ENCODE peak calls at places on chromosomes 7 and 10, in four cellular contexts. V, B, X and E are unnamed samples.
A peak's percentile ranks its signal among the peaks of the same experiment; 100 is the strongest.

GRCh38 chr10:3389093-3389492 is 216.5 kb upstream of the PITRM1 start:
- DNase-seq in V (no peak), B (no peak), X (no peak), E (no peak)

GRCh38 chr7:30699706-30700495 is 17.6 kb upstream of the CRHR2 start:
- DNase-seq in V (no peak), B (no peak), X (no peak), E (no peak)

GRCh38 chr7:117896339-117896738 is 23.1 kb upstream of the CTTNBP2 start:
- DNase-seq in V (no peak), B (no peak), X (no peak), E (no peak)

GRCh38 chr7:151452680-151453325 is 12.9 kb upstream of the CRYGN start:
- DNase-seq in V (no peak), B (no peak), X (no peak), E (no peak)

GRCh38 chr10:70573599-70574506 is 28.7 kb downstream of the PRF1 start:
- DNase-seq in V (no peak), B (no peak), X (no peak), E (no peak)

GRCh38 chr7:132580717-132581285 is 4.5 kb upstream of the PLXNA4 start:
- DNase-seq in V (peak; percentile 72), B (peak; percentile 79), X (peak; percentile 79), E (peak; percentile 78)

GRCh38 chr7:76512941-76513816 is 2.8 kb downstream of the UPK3B start:
- DNase-seq in V (peak; percentile 22), B (no peak), X (no peak), E (peak; percentile 16)

GRCh38 chr10:91941426-91941825 is 17.9 kb downstream of the BTAF1 start:
- DNase-seq in V (no peak), B (no peak), X (peak; percentile 2), E (no peak)

GRCh38 chr7:129773871-129774270 is 162.4 kb downstream of the NRF1 start:
- DNase-seq in V (no peak), B (no peak), X (no peak), E (no peak)

GRCh38 chr10:8539056-8539455 is 484.6 kb downstream of the GATA3 start:
- DNase-seq in V (no peak), B (no peak), X (no peak), E (no peak)

GRCh38 chr7:130628901-130629300 is 39.6 kb downstream of the COPG2 start:
- DNase-seq in V (no peak), B (no peak), X (no peak), E (no peak)

GRCh38 chr10:74049995-74050394 is 52.1 kb downstream of the VCL start:
- DNase-seq in V (no peak), B (no peak), X (peak; percentile 36), E (no peak)

GRCh38 chr10:53325073-53325472 is 552.5 kb upstream of the MBL2 start:
- DNase-seq in V (no peak), B (no peak), X (no peak), E (peak; percentile 41)

GRCh38 chr10:65911431-65911830 is 1014.4 kb upstream of the LRRTM3 start:
- DNase-seq in V (no peak), B (no peak), X (no peak), E (no peak)

GRCh38 chr10:86969421-86970041 is 1.2 kb downstream of the ADIRF start:
- DNase-seq in V (no peak), B (no peak), X (peak; percentile 37), E (peak; percentile 79)

GRCh38 chr7:66267249-66267648 is 62.1 kb downstream of the TPST1 start:
- DNase-seq in V (no peak), B (no peak), X (peak; percentile 97), E (peak; percentile 74)

GRCh38 chr10:61487506-61487905 is 34.3 kb upstream of the TMEM26 start:
- DNase-seq in V (no peak), B (no peak), X (peak; percentile 79), E (no peak)

GRCh38 chr10:71567006-71567405 is 152.6 kb downstream of the C10orf105 start:
- DNase-seq in V (no peak), B (no peak), X (no peak), E (no peak)

GRCh38 chr7:113486548-113486947 is 368.2 kb upstream of the SMIM30 start:
- DNase-seq in V (no peak), B (no peak), X (no peak), E (no peak)

GRCh38 chr10:4834896-4835405 is 8.9 kb downstream of the AKR1E2 start:
- DNase-seq in V (no peak), B (no peak), X (no peak), E (no peak)

GRCh38 chr10:3554121-3554522 is 230.9 kb downstream of the KLF6 start:
- DNase-seq in V (no peak), B (no peak), X (no peak), E (no peak)

GRCh38 chr7:152133804-152134203 is 108.3 kb downstream of the GALNT11 start:
- DNase-seq in V (no peak), B (no peak), X (no peak), E (no peak)

GRCh38 chr7:110544199-110544598 is 546.7 kb upstream of the LRRN3 start:
- DNase-seq in V (no peak), B (no peak), X (no peak), E (no peak)

GRCh38 chr7:42208586-42208985 is 28.4 kb downstream of the GLI3 start:
- DNase-seq in V (no peak), B (no peak), X (peak; percentile 87), E (no peak)

GRCh38 chr7:32347244-32347828 is 142.8 kb downstream of the LSM5 start:
- DNase-seq in V (peak; percentile 30), B (peak; percentile 50), X (peak; percentile 8), E (peak; percentile 55)

GRCh38 chr10:126630225-126630624 is 40.3 kb downstream of the C10orf90 start:
- DNase-seq in V (no peak), B (no peak), X (no peak), E (no peak)

GRCh38 chr10:101436302-101436701 is 82.3 kb downstream of the BTRC start:
- DNase-seq in V (no peak), B (no peak), X (no peak), E (no peak)

GRCh38 chr10:22251751-22252285 is 34.0 kb upstream of the EBLN1 start:
- DNase-seq in V (peak; percentile 59), B (peak; percentile 75), X (peak; percentile 54), E (peak; percentile 55)

GRCh38 chr7:604038-604883 is 84.6 kb upstream of the PDGFA start:
- DNase-seq in V (peak; percentile 71), B (peak; percentile 95), X (no peak), E (peak; percentile 52)

GRCh38 chr10:129617768-129618167 is 150.7 kb downstream of the MGMT start:
- DNase-seq in V (no peak), B (no peak), X (no peak), E (no peak)

GRCh38 chr7:18212788-18213187 is 185.1 kb upstream of the PRPS1L1 start:
- DNase-seq in V (no peak), B (no peak), X (peak; percentile 71), E (no peak)

GRCh38 chr7:47893238-47893637 is 55.0 kb downstream of the PKD1L1 start:
- DNase-seq in V (no peak), B (peak; percentile 15), X (no peak), E (peak; percentile 31)

GRCh38 chr10:124380256-124380995 is 38.3 kb downstream of the OAT start:
- DNase-seq in V (no peak), B (no peak), X (no peak), E (peak; percentile 17)

GRCh38 chr7:26618898-26619297 is 245.5 kb downstream of the SKAP2 start:
- DNase-seq in V (no peak), B (no peak), X (no peak), E (no peak)

GRCh38 chr7:26618458-26618857 is 245.9 kb downstream of the SKAP2 start:
- DNase-seq in V (no peak), B (no peak), X (no peak), E (no peak)

GRCh38 chr7:26619348-26619747 is 245.0 kb downstream of the SKAP2 start:
- DNase-seq in V (no peak), B (no peak), X (no peak), E (no peak)

GRCh38 chr7:26617066-26617465 is 247.3 kb downstream of the SKAP2 start:
- DNase-seq in V (no peak), B (no peak), X (no peak), E (no peak)

GRCh38 chr7:26620352-26620751 is 244.0 kb downstream of the SKAP2 start:
- DNase-seq in V (no peak), B (no peak), X (no peak), E (peak; percentile 49)
- TF ChIP-seq CTCF in V (no peak), B (no peak), X (no peak), E (no peak)

GRCh38 chr7:55568613-55569268 is 3.6 kb downstream of the VOPP1 start:
- DNase-seq in V (no peak), B (peak; percentile 52), X (peak; percentile 9), E (no peak)
- TF ChIP-seq CTCF in V (no peak), B (no peak), X (peak; percentile 17), E (no peak)

DNA sequence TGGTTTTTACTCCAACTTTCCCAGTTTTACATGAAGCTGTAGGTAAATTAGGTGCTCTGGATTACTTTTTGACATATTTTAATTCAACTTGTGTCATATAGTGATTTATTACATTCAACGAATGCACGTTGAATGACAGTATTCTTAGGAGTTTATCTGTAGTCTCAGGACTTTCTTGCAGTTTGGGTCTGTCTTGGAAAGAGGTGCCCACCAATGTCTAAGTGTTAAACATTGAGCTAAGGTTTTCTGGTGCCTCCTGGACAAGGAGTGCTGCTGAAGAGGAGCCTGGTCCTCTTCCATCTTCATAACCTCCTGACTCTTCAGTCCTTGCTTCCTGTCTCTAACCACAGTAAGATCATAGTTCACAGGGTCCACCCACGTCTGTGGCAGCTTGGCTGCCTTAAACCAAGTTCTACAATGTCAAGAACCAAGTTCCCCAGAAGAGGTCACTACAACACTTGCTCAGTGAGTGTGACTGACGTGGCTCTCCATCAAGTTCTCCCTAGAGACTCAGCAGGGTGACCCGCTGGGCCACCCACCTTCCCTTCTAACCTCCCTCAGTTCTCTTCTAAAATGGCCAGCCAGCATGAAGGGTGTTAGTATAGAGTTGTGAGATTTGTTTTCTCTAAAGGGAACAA is 6.1 kb downstream of the NPY start:
- DNase-seq in V (peak; percentile 21), B (peak; percentile 89), X (peak; percentile 8), E (peak; percentile 74)
- TF ChIP-seq CTCF in V (no peak), B (peak; percentile 64), X (peak; percentile 14), E (peak; percentile 64)

GRCh38 chr10:63505562-63505961 is 15.6 kb upstream of the REEP3 start:
- DNase-seq in V (no peak), B (no peak), X (no peak), E (no peak)

GRCh38 chr10:63503395-63503794 is 17.8 kb upstream of the REEP3 start:
- DNase-seq in V (no peak), B (no peak), X (peak; percentile 35), E (no peak)

GRCh38 chr10:63502832-63503231 is 18.4 kb upstream of the REEP3 start:
- DNase-seq in V (no peak), B (no peak), X (no peak), E (no peak)

GRCh38 chr10:63506554-63506953 is 14.6 kb upstream of the REEP3 start:
- DNase-seq in V (no peak), B (no peak), X (no peak), E (no peak)

DNA sequence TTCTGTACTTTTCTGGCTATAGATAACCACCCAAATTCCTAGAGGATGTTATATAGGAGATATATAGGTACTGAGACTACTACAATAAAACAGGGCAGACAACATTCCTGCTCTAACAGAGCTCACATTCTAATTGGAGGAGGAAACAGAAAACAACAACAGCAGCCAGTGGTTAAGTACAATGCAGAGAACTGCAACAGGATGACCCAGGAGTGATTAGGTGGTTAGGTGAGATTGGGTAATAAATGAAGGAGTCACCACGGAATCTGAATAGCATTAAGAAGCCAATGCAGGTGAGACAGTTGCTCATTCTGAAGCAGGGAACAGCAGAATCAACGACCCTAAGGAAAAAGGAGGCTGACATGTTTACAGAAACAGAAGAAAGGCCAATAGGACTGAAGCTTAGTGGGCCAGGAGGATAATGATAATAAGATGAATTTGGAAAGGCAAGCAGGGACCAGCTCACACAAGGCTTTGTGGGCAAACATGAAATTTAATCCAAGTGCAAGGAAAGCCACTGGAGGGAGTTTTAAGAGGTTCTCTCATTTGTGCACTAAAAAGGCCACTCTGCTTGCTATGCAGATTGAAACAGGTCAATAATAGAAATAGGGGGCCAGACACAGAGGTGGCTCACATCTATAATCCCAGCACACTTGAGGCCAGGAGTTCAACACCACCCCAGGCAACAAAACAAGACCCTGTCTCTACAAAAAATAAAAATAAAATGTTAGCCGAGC is 16.9 kb upstream of the REEP3 start:
- DNase-seq in V (no peak), B (no peak), X (no peak), E (peak; percentile 67)
- TF ChIP-seq CTCF in V (no peak), B (no peak), X (peak; percentile 19), E (no peak)